ENCODE peak calls at places on chromosome 11, in six cellular contexts. One of them, this sample, is unnamed.

GRCh38 chr11:62423012-62423411 is 4.2 kb downstream of the SCGB1A1 start:
- DNase-seq in cardiac fibroblast: no peak
- DNase-seq in HEK293T: no peak
- DNase-seq in CD8-positive, alpha-beta memory T cell: no peak
- DNase-seq in KBM-7: no peak
- DNase-seq in activated naive CD8-positive, alpha-beta T cell treated with anti-CD3 and anti-CD28 coated beads, Interleukin-2, amount 10 ng/mL, durations not matched to agents 7 days and 5 days: no peak
- DNase-seq in this sample: no peak

GRCh38 chr11:67032830-67033555 is 10.1 kb downstream of the SYT12 start:
- DNase-seq in HEK293T: no peak
- DNase-seq in activated naive CD8-positive, alpha-beta T cell treated with anti-CD3 and anti-CD28 coated beads, Interleukin-2, amount 10 ng/mL, durations not matched to agents 7 days and 5 days: no peak
- DNase-seq in KBM-7: no peak
- DNase-seq in CD8-positive, alpha-beta memory T cell: no peak
- DNase-seq in cardiac fibroblast: peak
- DNase-seq in this sample: no peak

GRCh38 chr11:123268118-123268517 is 73.1 kb upstream of the CLMP start:
- DNase-seq in HEK293T: no peak
- DNase-seq in CD8-positive, alpha-beta memory T cell: no peak
- DNase-seq in cardiac fibroblast: no peak
- DNase-seq in activated naive CD8-positive, alpha-beta T cell treated with anti-CD3 and anti-CD28 coated beads, Interleukin-2, amount 10 ng/mL, durations not matched to agents 7 days and 5 days: no peak
- DNase-seq in KBM-7: no peak
- DNase-seq in this sample: no peak

GRCh38 chr11:8567597-8568198 is 26.3 kb downstream of the STK33 start:
- DNase-seq in HEK293T: no peak
- DNase-seq in KBM-7: no peak
- DNase-seq in CD8-positive, alpha-beta memory T cell: no peak
- DNase-seq in cardiac fibroblast: peak
- DNase-seq in activated naive CD8-positive, alpha-beta T cell treated with anti-CD3 and anti-CD28 coated beads, Interleukin-2, amount 10 ng/mL, durations not matched to agents 7 days and 5 days: no peak
- DNase-seq in this sample: no peak

GRCh38 chr11:108556019-108556418 is 37.5 kb downstream of the EXPH5 start:
- DNase-seq in activated naive CD8-positive, alpha-beta T cell treated with anti-CD3 and anti-CD28 coated beads, Interleukin-2, amount 10 ng/mL, durations not matched to agents 7 days and 5 days: no peak
- DNase-seq in CD8-positive, alpha-beta memory T cell: no peak
- DNase-seq in HEK293T: no peak
- DNase-seq in cardiac fibroblast: no peak
- DNase-seq in KBM-7: no peak
- DNase-seq in this sample: no peak

GRCh38 chr11:102487214-102487613 is 34.6 kb upstream of the TMEM123 start:
- DNase-seq in cardiac fibroblast: no peak
- DNase-seq in KBM-7: no peak
- DNase-seq in activated naive CD8-positive, alpha-beta T cell treated with anti-CD3 and anti-CD28 coated beads, Interleukin-2, amount 10 ng/mL, durations not matched to agents 7 days and 5 days: no peak
- DNase-seq in CD8-positive, alpha-beta memory T cell: no peak
- DNase-seq in HEK293T: no peak
- DNase-seq in this sample: no peak

GRCh38 chr11:18310800-18311340 is 11.1 kb downstream of the HPS5 start:
- DNase-seq in cardiac fibroblast: peak
- DNase-seq in CD8-positive, alpha-beta memory T cell: no peak
- DNase-seq in activated naive CD8-positive, alpha-beta T cell treated with anti-CD3 and anti-CD28 coated beads, Interleukin-2, amount 10 ng/mL, durations not matched to agents 7 days and 5 days: no peak
- DNase-seq in KBM-7: no peak
- DNase-seq in HEK293T: no peak
- DNase-seq in this sample: no peak

GRCh38 chr11:103281301-103281700 is 172.1 kb downstream of the DYNC2H1 start:
- DNase-seq in CD8-positive, alpha-beta memory T cell: no peak
- DNase-seq in HEK293T: no peak
- DNase-seq in cardiac fibroblast: peak
- DNase-seq in KBM-7: no peak
- DNase-seq in activated naive CD8-positive, alpha-beta T cell treated with anti-CD3 and anti-CD28 coated beads, Interleukin-2, amount 10 ng/mL, durations not matched to agents 7 days and 5 days: no peak
- DNase-seq in this sample: no peak

GRCh38 chr11:102934735-102935134 is 20.8 kb downstream of the MMP13 start:
- DNase-seq in cardiac fibroblast: no peak
- DNase-seq in CD8-positive, alpha-beta memory T cell: no peak
- DNase-seq in KBM-7: no peak
- DNase-seq in activated naive CD8-positive, alpha-beta T cell treated with anti-CD3 and anti-CD28 coated beads, Interleukin-2, amount 10 ng/mL, durations not matched to agents 7 days and 5 days: no peak
- DNase-seq in HEK293T: no peak
- DNase-seq in this sample: no peak

GRCh38 chr11:37811349-37811748 is 1213.3 kb upstream of the RAG2 start:
- DNase-seq in cardiac fibroblast: no peak
- DNase-seq in KBM-7: no peak
- DNase-seq in HEK293T: no peak
- DNase-seq in CD8-positive, alpha-beta memory T cell: no peak
- DNase-seq in activated naive CD8-positive, alpha-beta T cell treated with anti-CD3 and anti-CD28 coated beads, Interleukin-2, amount 10 ng/mL, durations not matched to agents 7 days and 5 days: no peak
- DNase-seq in this sample: no peak

GRCh38 chr11:88555018-88555828 is 217.7 kb upstream of the CTSC start:
- DNase-seq in CD8-positive, alpha-beta memory T cell: no peak
- DNase-seq in activated naive CD8-positive, alpha-beta T cell treated with anti-CD3 and anti-CD28 coated beads, Interleukin-2, amount 10 ng/mL, durations not matched to agents 7 days and 5 days: no peak
- DNase-seq in cardiac fibroblast: peak
- DNase-seq in HEK293T: no peak
- DNase-seq in KBM-7: no peak
- DNase-seq in this sample: no peak

This sample was measured in gastrocnemius medialis.